ENCODE peak calls at places on chromosome 14, in nine cellular contexts. X is stomach; O is CD4-positive, alpha-beta memory T cell; R is BJ; M is kidney epithelial cell; E is gastrocnemius medialis; T is H7; L is CD8-positive, alpha-beta memory T cell; Z is Peyer's patch. F is an unnamed sample.

GRCh38 chr14:71714225-71714624 is 218.0 kb upstream of the RGS6 start:
- DNase-seq in X (no peak), O (no peak), R (peak; percentile 82), M (no peak), E (no peak), T (no peak), L (no peak), Z (no peak), F (peak; percentile 95)

GRCh38 chr14:71365305-71365865 is 458.1 kb downstream of the PCNX1 start:
- DNase-seq in X (no peak), O (no peak), R (no peak), M (no peak), E (no peak), T (no peak), L (no peak), Z (no peak), F (peak; percentile 33)

GRCh38 chr14:95477411-95478089 is 38.9 kb downstream of the SYNE3 start:
- DNase-seq in X (no peak), O (no peak), R (no peak), M (no peak), E (no peak), T (no peak), L (no peak), Z (no peak), F (no peak)

GRCh38 chr14:32491413-32492016 is 162.4 kb downstream of the AKAP6 start:
- DNase-seq in X (no peak), O (no peak), R (no peak), M (no peak), E (no peak), T (no peak), L (no peak), Z (no peak), F (no peak)

GRCh38 chr14:57753821-57754220 is 112.1 kb downstream of the SLC35F4 start:
- DNase-seq in X (no peak), O (no peak), R (no peak), M (no peak), E (no peak), T (no peak), L (no peak), Z (no peak), F (no peak)

GRCh38 chr14:81829447-81829846 is 295.8 kb upstream of the SEL1L start:
- DNase-seq in X (no peak), O (no peak), R (no peak), M (no peak), E (no peak), T (no peak), L (no peak), Z (no peak), F (no peak)

GRCh38 chr14:68789798-68790655 is 2.8 kb downstream of the ZFP36L1 start:
- DNase-seq in X (peak; percentile 40), O (no peak), R (no peak), M (no peak), E (no peak), T (peak; percentile 54), L (no peak), Z (peak; percentile 70), F (peak; percentile 51)

GRCh38 chr14:37598085-37598972 is 2.9 kb downstream of the TTC6 start:
- DNase-seq in X (peak; percentile 70), O (no peak), R (no peak), M (no peak), E (no peak), T (peak; percentile 81), L (no peak), Z (no peak), F (no peak)

GRCh38 chr14:69979882-69980281 is 100.7 kb downstream of the SMOC1 start:
- DNase-seq in X (no peak), O (no peak), R (no peak), M (no peak), E (no peak), T (no peak), L (no peak), Z (no peak), F (no peak)

GRCh38 chr14:23566112-23566781 is 1.3 kb downstream of the AP1G2 start:
- DNase-seq in X (no peak), O (no peak), R (no peak), M (no peak), E (no peak), T (no peak), L (no peak), Z (no peak), F (no peak)

GRCh38 chr14:88424573-88424972 is 39.1 kb downstream of the SPATA7 start:
- DNase-seq in X (no peak), O (no peak), R (peak; percentile 43), M (no peak), E (no peak), T (no peak), L (no peak), Z (no peak), F (peak; percentile 57)

GRCh38 chr14:57168138-57168695 is 100.5 kb downstream of the EXOC5 start:
- DNase-seq in X (no peak), O (no peak), R (no peak), M (no peak), E (no peak), T (no peak), L (no peak), Z (no peak), F (no peak)

GRCh38 chr14:37036669-37037341 is 135.6 kb downstream of the SLC25A21 start:
- DNase-seq in X (no peak), O (no peak), R (no peak), M (no peak), E (no peak), T (no peak), L (no peak), Z (no peak), F (peak; percentile 76)

DNA sequence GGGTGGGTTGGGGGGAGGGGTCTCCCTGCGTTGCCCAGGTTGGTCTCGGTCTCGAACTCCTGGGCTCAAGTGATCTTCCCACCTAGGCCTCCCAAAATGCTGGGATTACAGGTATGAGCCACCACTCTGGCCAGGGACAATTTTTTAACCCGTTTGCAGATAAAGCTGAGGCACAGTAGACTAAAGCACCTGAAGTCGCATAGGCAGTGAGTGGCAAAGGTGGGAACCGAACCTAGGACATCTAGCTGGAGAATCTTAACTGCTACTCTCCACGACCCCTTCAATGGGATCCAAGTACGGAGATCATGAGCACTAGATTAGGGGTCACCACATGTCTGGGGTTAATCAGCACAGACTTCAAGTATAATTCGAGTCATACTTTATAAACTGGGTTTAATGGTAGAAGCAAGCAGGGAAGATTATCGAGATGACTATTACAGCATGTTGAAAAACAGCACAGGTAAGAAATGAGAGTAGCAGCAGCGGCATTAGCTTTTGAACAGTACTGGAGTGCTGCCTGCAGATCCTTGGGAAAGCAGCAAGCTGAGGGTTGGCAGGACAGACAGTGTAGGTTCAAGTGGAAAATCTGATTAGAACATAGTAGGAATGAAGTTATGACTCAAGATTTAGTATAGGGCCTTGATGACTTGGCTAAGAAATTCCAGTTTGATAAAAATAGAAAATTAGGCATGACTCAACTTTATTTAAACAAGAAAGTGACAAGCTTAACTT is 23.9 kb downstream of the NID2 start:
- DNase-seq in X (no peak), O (no peak), R (peak; percentile 70), M (no peak), E (no peak), T (no peak), L (no peak), Z (no peak), F (peak; percentile 92)
- H3K36me3 ChIP-seq in X (peaks cover 7% of the 10 kb centered on the region), O (no peaks in the 10 kb centered on the region), R (peaks cover 12% of the 10 kb centered on the region), M (no peaks in the 10 kb centered on the region), E (no peaks in the 10 kb centered on the region), T (no peaks in the 10 kb centered on the region), L (no peaks in the 10 kb centered on the region), Z (peaks cover 6% of the 10 kb centered on the region), F (peaks cover 25% of the 10 kb centered on the region)

DNA sequence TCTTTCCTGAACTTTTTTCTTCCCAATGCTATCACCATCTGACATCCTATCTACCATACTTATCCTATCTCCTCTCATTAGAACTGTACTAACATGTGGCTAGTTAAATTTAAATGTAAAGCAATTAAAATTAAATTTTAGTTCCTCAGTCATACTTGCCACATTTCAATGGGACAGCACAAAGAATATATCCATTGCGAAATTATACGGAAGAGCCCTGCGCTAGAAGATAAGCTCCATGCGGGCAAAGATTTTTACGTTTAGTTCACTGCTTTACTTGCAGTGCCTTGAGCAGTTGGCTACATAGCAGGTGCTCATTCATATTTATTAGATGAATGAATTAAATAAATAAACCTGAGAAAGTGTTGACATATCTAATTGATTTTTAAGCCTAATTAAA is 33.1 kb downstream of the SEC23A start:
- DNase-seq in X (no peak), O (no peak), R (no peak), M (no peak), E (no peak), T (no peak), L (no peak), Z (no peak), F (no peak)
- H3K36me3 ChIP-seq in X (peaks cover 94% of the 10 kb centered on the region), O (peaks cover 19% of the 10 kb centered on the region), R (peaks cover 2% of the 10 kb centered on the region), M (no peaks in the 10 kb centered on the region), E (peaks cover 57% of the 10 kb centered on the region), T (peaks cover 2% of the 10 kb centered on the region), L (peaks cover 7% of the 10 kb centered on the region), Z (peaks cover 74% of the 10 kb centered on the region), F (peaks cover 93% of the 10 kb centered on the region)

GRCh38 chr14:104770072-104770579 is 17.2 kb downstream of the SIVA1 start:
- DNase-seq in X (no peak), O (no peak), R (no peak), M (no peak), E (no peak), T (no peak), L (no peak), Z (no peak), F (no peak)
- H3K36me3 ChIP-seq in X (peaks cover 56% of the 10 kb centered on the region), O (peaks cover 13% of the 10 kb centered on the region), R (peaks cover 32% of the 10 kb centered on the region), M (peaks cover 5% of the 10 kb centered on the region), E (peaks cover 35% of the 10 kb centered on the region), T (peaks cover 16% of the 10 kb centered on the region), L (no peaks in the 10 kb centered on the region), Z (peaks cover 48% of the 10 kb centered on the region), F (peaks cover 33% of the 10 kb centered on the region)

GRCh38 chr14:67373347-67373746 is 13.2 kb downstream of the EIF2S1 start:
- DNase-seq in X (no peak), O (no peak), R (no peak), M (no peak), E (no peak), T (no peak), L (no peak), Z (no peak), F (no peak)

GRCh38 chr14:67371247-67372148 is 11.4 kb downstream of the EIF2S1 start:
- DNase-seq in X (no peak), O (no peak), R (no peak), M (no peak), E (no peak), T (no peak), L (no peak), Z (no peak), F (no peak)

GRCh38 chr14:67372833-67373232 is 12.7 kb downstream of the EIF2S1 start:
- DNase-seq in X (no peak), O (no peak), R (no peak), M (no peak), E (no peak), T (no peak), L (no peak), Z (no peak), F (no peak)

GRCh38 chr14:67365476-67365875 is 5.3 kb downstream of the EIF2S1 start:
- DNase-seq in X (no peak), O (no peak), R (no peak), M (no peak), E (no peak), T (no peak), L (no peak), Z (no peak), F (no peak)

DNA sequence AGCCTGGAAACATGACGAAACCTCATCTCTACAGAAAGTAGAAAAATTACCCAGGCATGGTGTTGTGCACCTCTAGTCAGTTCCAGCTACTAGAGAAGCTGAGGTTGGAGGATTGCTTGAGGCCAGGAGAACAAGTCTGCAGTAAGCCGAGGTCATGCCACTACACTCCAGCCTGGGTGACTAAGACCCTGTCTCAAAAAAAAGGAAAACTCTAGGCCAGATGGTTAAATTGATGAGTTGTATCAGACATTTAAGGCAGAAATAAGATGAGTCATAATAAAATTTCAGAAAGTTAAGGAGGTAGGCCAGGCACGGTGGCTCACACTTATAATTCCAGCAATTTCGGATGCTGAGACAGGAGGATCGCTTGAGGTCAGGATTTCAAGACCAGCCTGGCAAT is 10.7 kb downstream of the EIF2S1 start:
- DNase-seq in X (no peak), O (no peak), R (no peak), M (no peak), E (no peak), T (no peak), L (no peak), Z (no peak), F (no peak)
- H3K36me3 ChIP-seq in X (peaks cover 99% of the 10 kb centered on the region), O (peaks cover 51% of the 10 kb centered on the region), R (peaks cover 12% of the 10 kb centered on the region), M (peaks cover 3% of the 10 kb centered on the region), E (peaks cover 90% of the 10 kb centered on the region), T (peaks cover 16% of the 10 kb centered on the region), L (peaks cover 53% of the 10 kb centered on the region), Z (peaks cover 93% of the 10 kb centered on the region), F (peaks cover 97% of the 10 kb centered on the region)